ENCODE peak calls at places on chromosomes 11 and 22, in four cellular contexts. W, E, Y and I are unnamed samples.

GRCh38 chr11:9461760-9462134 is 935 bp downstream of the ZNF143 start:
- DNase-seq in W (no peak), Y (no peak), E (no peak), I (no peak)

GRCh38 chr11:12042215-12042676 is 33.8 kb upstream of the DKK3 start:
- DNase-seq in E (peak; percentile 78), W (no peak), Y (no peak), I (no peak)

GRCh38 chr11:59615132-59615636 is 390 bp downstream of the OSBP start:
- DNase-seq in E (peak; percentile 25), W (no peak), Y (no peak), I (peak; percentile 24)

GRCh38 chr22:25930710-25931353 is 188.8 kb downstream of the MYO18B start:
- DNase-seq in Y (no peak), W (no peak), E (no peak), I (no peak)

GRCh38 chr22:44765571-44766285 is 13.4 kb downstream of the ARHGAP8 start:
- DNase-seq in Y (no peak), W (no peak), E (no peak), I (no peak)

GRCh38 chr11:135033545-135033944 is 621.5 kb upstream of the B3GAT1 start:
- DNase-seq in Y (no peak), W (no peak), E (no peak), I (no peak)

GRCh38 chr11:32002311-32002710 is 88.6 kb upstream of the RCN1 start:
- DNase-seq in E (no peak), Y (no peak), W (no peak), I (no peak)

GRCh38 chr22:35749808-35750207 is 32.1 kb downstream of the APOL5 start:
- DNase-seq in W (no peak), E (no peak), Y (peak; percentile 79), I (no peak)

GRCh38 chr11:123472236-123472935 is 42.3 kb downstream of the GRAMD1B start:
- DNase-seq in Y (no peak), W (no peak), E (no peak), I (no peak)

GRCh38 chr11:71120346-71120963 is 131.9 kb downstream of the SHANK2 start:
- DNase-seq in Y (no peak), W (no peak), E (no peak), I (no peak)

GRCh38 chr11:29623144-29623722 is 393.6 kb downstream of the KCNA4 start:
- DNase-seq in W (no peak), E (no peak), Y (no peak), I (no peak)

DNA sequence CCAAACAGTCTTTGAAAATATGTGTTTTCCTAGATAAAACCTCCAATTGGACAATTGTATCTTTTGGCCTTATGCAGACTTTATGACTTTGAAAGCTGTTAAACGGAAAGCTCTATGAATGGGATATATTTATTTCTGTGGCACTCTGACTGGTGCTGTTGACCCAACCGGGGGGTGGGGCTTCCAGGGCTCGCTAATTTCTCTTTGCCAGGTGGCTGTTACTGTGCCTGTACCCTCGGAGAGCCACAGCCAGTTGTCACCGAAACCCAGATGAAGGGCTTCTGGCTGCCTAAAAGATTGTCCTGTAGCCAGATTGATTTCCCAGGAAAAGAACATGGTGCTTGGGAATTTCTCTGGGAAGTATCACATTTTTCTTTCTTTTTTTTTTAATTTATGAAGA is 132.7 kb upstream of the NAV2 start:
- DNase-seq in W (no peak), Y (no peak), E (no peak), I (no peak)
- TF ChIP-seq SPI1 in W (no peak), Y (no peak), E (no peak), I (no peak)

GRCh38 chr11:44754876-44755552 is 28.3 kb downstream of the TSPAN18 start:
- DNase-seq in Y (no peak), E (no peak), W (no peak), I (no peak)
- TF ChIP-seq SPI1 in Y (no peak), E (no peak), W (no peak), I (no peak)

GRCh38 chr11:131884461-131885073 is 514.2 kb downstream of the NTM start:
- DNase-seq in W (no peak), E (no peak), Y (no peak), I (no peak)
- TF ChIP-seq SPI1 in W (no peak), E (no peak), Y (no peak), I (no peak)

DNA sequence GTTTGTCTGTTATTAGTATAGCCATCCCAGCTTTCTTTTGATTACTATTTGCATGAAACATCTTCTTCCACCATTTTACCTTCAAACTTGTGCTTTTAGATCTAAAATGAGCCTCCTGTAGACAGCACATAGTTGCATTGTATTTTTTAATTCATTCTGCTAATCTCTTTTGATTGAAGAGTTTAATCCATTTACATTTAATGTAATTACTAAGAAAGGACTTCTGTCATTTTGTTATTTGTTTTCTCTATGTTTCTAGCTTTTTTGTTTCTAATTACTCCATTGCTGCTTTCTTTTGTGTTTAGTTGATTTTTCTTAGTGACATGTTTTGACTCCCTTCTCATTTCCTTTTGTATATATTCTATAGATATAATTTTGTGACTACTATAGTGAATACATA is 43.7 kb upstream of the ZBTB44 start:
- DNase-seq in E (no peak), W (no peak), Y (no peak), I (no peak)
- TF ChIP-seq SPI1 in E (no peak), W (no peak), Y (no peak), I (no peak)

GRCh38 chr22:27888310-27888709 is 30.7 kb downstream of the PITPNB start:
- DNase-seq in Y (no peak), W (no peak), E (no peak), I (no peak)
- TF ChIP-seq SPI1 in Y (no peak), W (no peak), E (no peak), I (no peak)

DNA sequence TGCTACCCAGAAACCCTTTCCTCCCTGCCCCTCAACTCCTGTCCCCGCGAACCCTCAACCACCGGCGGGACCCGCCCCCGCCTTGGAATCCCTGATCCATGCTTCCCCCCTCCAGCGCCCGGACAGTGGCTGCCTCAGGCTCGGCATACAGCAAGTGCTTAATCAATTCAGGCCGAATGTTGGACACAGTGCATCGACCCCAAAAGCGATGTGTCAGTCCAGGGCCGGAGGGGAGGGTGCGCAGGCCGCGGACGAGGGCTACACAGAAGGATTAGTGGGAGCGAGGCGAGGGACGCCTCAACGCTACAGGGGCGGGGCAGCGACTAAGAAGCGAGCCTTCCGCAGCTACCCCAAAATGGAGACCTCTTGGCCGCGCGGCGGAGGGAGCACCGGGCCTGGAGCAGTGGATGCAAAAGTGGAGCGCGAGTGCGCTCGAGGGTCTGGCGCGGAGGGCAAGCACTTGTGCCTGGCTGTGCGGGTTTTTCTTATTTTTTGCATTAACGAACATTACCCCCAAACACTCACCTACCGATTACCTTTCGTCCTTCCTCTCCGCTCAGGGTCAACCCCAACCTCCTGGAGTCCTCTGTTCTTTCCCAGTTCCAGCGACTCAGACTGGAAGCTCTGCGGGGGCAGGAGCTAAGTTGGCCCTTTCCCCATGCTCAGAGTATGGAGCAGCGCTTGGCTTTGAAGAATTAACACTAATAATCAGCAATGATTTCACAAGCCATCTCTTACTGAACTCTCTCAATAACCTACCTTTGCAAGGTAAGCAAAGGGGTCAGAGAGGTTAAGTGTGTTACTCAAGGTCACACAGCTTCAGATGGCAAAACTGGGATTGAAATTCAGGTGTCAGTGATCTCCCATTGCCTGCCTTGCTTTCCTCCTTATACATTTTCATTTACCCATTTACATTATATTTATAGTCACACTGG is 30.1 kb upstream of the WNT11 start:
- DNase-seq in E (peak; percentile 65), Y (no peak), W (peak; percentile 61), I (peak; percentile 57)
- TF ChIP-seq SPI1 in E (no peak), Y (no peak), W (no peak), I (no peak)

DNA sequence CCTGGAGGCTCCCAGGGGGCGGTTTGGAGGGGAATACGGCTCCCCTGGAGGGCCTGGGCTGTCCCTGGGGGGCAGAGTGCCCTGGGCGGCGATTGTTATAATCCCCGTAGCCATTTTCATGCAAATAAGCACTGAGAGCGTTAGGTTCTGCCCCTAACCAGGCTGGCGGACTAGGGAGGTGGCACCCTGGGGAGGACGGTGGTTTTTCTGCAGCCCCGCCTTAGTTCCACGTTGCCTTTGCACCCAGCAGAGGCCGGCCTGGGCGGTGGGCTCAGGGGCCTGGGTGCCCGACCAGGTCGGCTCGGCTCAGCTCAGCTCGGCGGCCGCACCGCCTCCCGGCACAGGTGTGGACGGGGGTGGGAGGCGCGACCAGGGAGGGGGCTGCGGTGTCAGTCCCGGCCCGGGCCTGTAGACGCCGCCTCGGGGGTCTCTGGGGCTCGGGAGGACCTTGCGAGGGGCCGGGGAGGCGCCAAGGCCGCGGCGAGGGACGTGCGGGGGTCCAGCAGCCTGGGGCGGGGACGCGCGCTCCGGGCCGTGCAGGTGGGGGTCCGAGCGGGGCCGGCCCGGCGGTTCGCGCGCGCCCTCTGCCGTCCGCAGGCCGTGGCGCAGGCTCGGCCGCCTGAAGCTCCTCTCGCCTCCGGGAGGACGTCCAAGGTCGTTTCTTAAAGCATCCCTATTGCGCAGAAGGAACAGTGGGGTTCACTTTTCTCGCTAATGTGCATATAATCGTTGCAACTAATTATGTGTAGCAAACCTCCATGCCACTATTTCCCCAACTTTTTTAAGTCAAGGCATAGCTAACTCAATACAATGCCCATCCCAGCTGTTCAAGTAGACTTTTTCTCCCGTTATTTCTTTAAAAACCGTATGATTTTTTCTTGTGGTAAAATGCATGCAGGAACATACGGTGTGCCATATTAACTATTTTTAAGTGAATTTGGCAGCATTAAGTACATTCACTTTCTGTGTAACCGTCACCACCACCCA is 2.5 kb upstream of the DUSP8 start:
- DNase-seq in Y (no peak), E (peak; percentile 30), W (peak; percentile 85), I (peak; percentile 77)
- TF ChIP-seq SPI1 in Y (no peak), E (no peak), W (no peak), I (no peak)